ENCODE peak calls at places on chromosomes 13 and 19, in eight cellular contexts. Y is esophagus mucosa; B is gastroesophageal sphincter; M is activated CD8-positive, alpha-beta T cell treated with anti-CD3 and anti-CD28 coated beads, Interleukin-2, amount 10 ng/mL, durations not matched to agents 7 days and 5 days; T is psoas muscle; H is activated CD4-positive, alpha-beta T cell treated with anti-CD3 and anti-CD28 coated beads for 36 hours; G is pancreas; V is activated T-cell treated with anti-CD3 and anti-CD28 coated beads, Interleukin-2, amount 50 U/mL, for 4 hours. J is an unnamed sample.

GRCh38 chr13:25377244-25377962 is 5.6 kb downstream of the ATP8A2 start:
- ATAC-seq in H (no peak), B (no peak), G (no peak), V (no peak), T (no peak), Y (no peak), M (no peak), J (no peak)

GRCh38 chr13:30033681-30034447 is 183.4 kb upstream of the UBL3 start:
- ATAC-seq in M (no peak), B (no peak), G (peak; percentile 62), T (peak; percentile 48), V (peak; percentile 38), H (peak; percentile 44), Y (no peak), J (peak; percentile 53)

GRCh38 chr13:24215732-24216131 is 55.2 kb downstream of the SPATA13 start:
- ATAC-seq in H (no peak), B (peak; percentile 66), Y (peak; percentile 14), G (peak; percentile 67), T (peak; percentile 32), V (no peak), M (no peak), J (no peak)

GRCh38 chr19:7603919-7604318 is 8.3 kb downstream of the CAMSAP3 start:
- ATAC-seq in M (no peak), V (no peak), B (no peak), T (no peak), Y (no peak), H (no peak), G (no peak), J (no peak)

GRCh38 chr19:1840541-1841115 is 7.7 kb downstream of the REXO1 start:
- ATAC-seq in M (no peak), Y (no peak), T (peak; percentile 16), H (no peak), G (peak; percentile 31), B (peak; percentile 37), V (no peak), J (no peak)

GRCh38 chr19:4279530-4280422 is 710 bp downstream of the SHD start:
- ATAC-seq in T (no peak), V (peak; percentile 41), H (no peak), G (no peak), Y (no peak), B (no peak), M (no peak), J (no peak)

GRCh38 chr19:28574212-28574611 is 638.7 kb downstream of the UQCRFS1 start:
- ATAC-seq in G (no peak), M (no peak), B (no peak), Y (no peak), V (no peak), T (no peak), H (no peak), J (no peak)

GRCh38 chr13:27709779-27710178 is 82.5 kb upstream of the GSX1 start:
- ATAC-seq in G (no peak), Y (no peak), T (no peak), M (no peak), H (no peak), V (no peak), B (no peak), J (no peak)

GRCh38 chr19:7670150-7670784 is 1.4 kb downstream of the RETN start:
- ATAC-seq in M (peak; percentile 55), G (peak; percentile 39), Y (no peak), V (peak; percentile 69), H (peak; percentile 50), T (no peak), B (no peak), J (no peak)

GRCh38 chr19:8145969-8146368 is 3.4 kb downstream of the FBN3 start:
- ATAC-seq in M (no peak), Y (peak; percentile 28), T (no peak), H (no peak), B (no peak), V (no peak), G (peak; percentile 73), J (no peak)

GRCh38 chr13:112330479-112331407 is 45.4 kb upstream of the SPACA7 start:
- ATAC-seq in T (no peak), Y (no peak), M (no peak), V (no peak), G (peak; percentile 34), B (no peak), H (no peak), J (no peak)

GRCh38 chr19:5078666-5079409 is 109.9 kb downstream of the KDM4B start:
- ATAC-seq in M (no peak), V (no peak), G (peak; percentile 33), B (no peak), T (no peak), H (no peak), Y (no peak), J (no peak)

GRCh38 chr19:15124572-15125231 is 17.5 kb downstream of the SYDE1 start:
- ATAC-seq in Y (peak; percentile 16), M (peak; percentile 0), H (no peak), V (no peak), G (peak; percentile 42), T (no peak), B (no peak), J (no peak)

GRCh38 chr19:41226053-41226873 is 7.2 kb downstream of the AXL start:
- ATAC-seq in H (peak; percentile 45), T (peak; percentile 90), V (peak; percentile 32), G (peak; percentile 88), M (peak; percentile 62), B (peak; percentile 85), Y (peak; percentile 40), J (peak; percentile 53)

GRCh38 chr19:7489609-7490044 is 792 bp upstream of the PEX11G start:
- ATAC-seq in M (no peak), B (no peak), G (peak; percentile 13), Y (no peak), T (no peak), V (no peak), H (no peak), J (no peak)

J was measured in activated T-helper 17 cell treated with anti-CD3 and anti-CD28 coated beads, Interleukin-2, amount 50 U/mL, for 72 hours.